ENCODE peak calls at places on chromosome 18, in nine cellular contexts. Q is prostate gland, B is left lung, L is WERI-Rb-1, N is psoas muscle, M is esophagus muscularis mucosa, D is K562, A is PC-3, X is left ventricle myocardium inferior. G is an unnamed sample.

GRCh38 chr18:576924-577323 is 3.3 kb upstream of the CETN1 start:
- DNase-seq in L (no peak), D (no peak), M (no peak), B (no peak), N (no peak), A (no peak), X (no peak), Q (no peak), G (no peak)

GRCh38 chr18:46636040-46636630 is 20.9 kb downstream of the LOXHD1 start:
- DNase-seq in N (no peak), D (no peak), L (no peak), B (no peak), X (no peak), A (no peak), Q (no peak), M (no peak), G (no peak)

GRCh38 chr18:2173464-2173863 is 397.8 kb downstream of the METTL4 start:
- DNase-seq in L (no peak), D (no peak), X (peak), A (peak), Q (no peak), B (no peak), N (no peak), M (no peak), G (no peak)

GRCh38 chr18:61435064-61435652 is 101.9 kb downstream of the CDH20 start:
- DNase-seq in A (peak), M (no peak), Q (no peak), L (peak), N (no peak), X (no peak), B (no peak), D (peak), G (no peak)

GRCh38 chr18:61025596-61025995 is 307.6 kb upstream of the CDH20 start:
- DNase-seq in X (no peak), L (no peak), Q (no peak), N (no peak), M (no peak), A (no peak), B (no peak), D (no peak), G (no peak)

GRCh38 chr18:53795061-53795460 is 429.4 kb downstream of the MBD2 start:
- DNase-seq in M (no peak), N (no peak), X (no peak), Q (no peak), B (no peak), A (no peak), L (no peak), D (no peak), G (no peak)

GRCh38 chr18:23330423-23330822 is 122.7 kb upstream of the RIOK3 start:
- DNase-seq in M (no peak), N (no peak), D (no peak), X (no peak), B (no peak), Q (no peak), A (no peak), L (no peak), G (no peak)

GRCh38 chr18:74040459-74041332 is 106.9 kb downstream of the FBXO15 start:
- DNase-seq in L (peak), B (peak), M (no peak), A (peak), N (no peak), X (no peak), D (peak), Q (no peak), G (no peak)

GRCh38 chr18:38006541-38006940 is 440.9 kb upstream of the CELF4 start:
- DNase-seq in B (no peak), L (no peak), A (no peak), X (no peak), Q (no peak), M (no peak), N (no peak), D (no peak), G (no peak)

GRCh38 chr18:69580107-69580506 is 179.4 kb downstream of the DOK6 start:
- DNase-seq in Q (no peak), N (no peak), M (no peak), B (no peak), A (no peak), X (no peak), D (no peak), L (no peak), G (no peak)

GRCh38 chr18:5967666-5968065 is 72.3 kb upstream of the TMEM200C start:
- DNase-seq in M (no peak), B (no peak), Q (no peak), X (no peak), A (no peak), L (no peak), D (no peak), N (no peak), G (no peak)

GRCh38 chr18:77055429-77056310 is 76.9 kb downstream of the MBP start:
- DNase-seq in D (no peak), Q (no peak), X (no peak), A (no peak), L (no peak), N (no peak), B (peak), M (no peak), G (peak)

GRCh38 chr18:76494181-76494540 is 881 bp downstream of the ZNF516 start:
- DNase-seq in N (peak), D (no peak), X (no peak), L (peak), A (no peak), B (no peak), M (no peak), Q (no peak), G (no peak)

GRCh38 chr18:71209944-71210343 is 921.1 kb downstream of the SOCS6 start:
- DNase-seq in N (no peak), D (no peak), A (peak), L (no peak), M (no peak), X (no peak), Q (no peak), B (no peak), G (no peak)

GRCh38 chr18:47260138-47260923 is 8.9 kb upstream of the SKOR2 start:
- DNase-seq in B (peak), D (peak), A (peak), X (peak), L (peak), M (no peak), N (no peak), Q (peak), G (no peak)

GRCh38 chr18:22470141-22470510 is 52.4 kb upstream of the CTAGE1 start:
- DNase-seq in B (no peak), L (no peak), Q (no peak), D (no peak), N (no peak), X (no peak), A (no peak), M (no peak), G (no peak)

GRCh38 chr18:80252136-80252535 is 4.8 kb upstream of the PARD6G start:
- DNase-seq in D (no peak), A (peak), Q (no peak), N (no peak), M (no peak), L (no peak), B (no peak), X (no peak), G (no peak)

GRCh38 chr18:46335551-46336059 is 231.4 kb downstream of the HAUS1 start:
- DNase-seq in N (peak), A (no peak), X (peak), L (peak), M (no peak), D (no peak), B (no peak), Q (no peak), G (no peak)

GRCh38 chr18:23967321-23968089 is 47.0 kb upstream of the TTC39C start:
- DNase-seq in B (no peak), N (no peak), D (no peak), Q (no peak), A (no peak), M (peak), L (no peak), X (no peak), G (no peak)

GRCh38 chr18:7666195-7666776 is 99.2 kb downstream of the PTPRM start:
- DNase-seq in Q (no peak), B (no peak), M (no peak), D (no peak), L (no peak), N (no peak), X (no peak), A (no peak), G (no peak)

GRCh38 chr18:80108122-80108536 is 933 bp upstream of the ADNP2 start:
- DNase-seq in X (no peak), A (no peak), B (no peak), N (no peak), D (no peak), L (no peak), Q (no peak), M (peak), G (no peak)

GRCh38 chr18:37501136-37501535 is 64.5 kb downstream of the CELF4 start:
- DNase-seq in D (no peak), B (no peak), Q (no peak), X (no peak), A (no peak), N (no peak), M (no peak), L (no peak), G (no peak)

GRCh38 chr18:73544032-73544431 is 603.6 kb downstream of the FBXO15 start:
- DNase-seq in D (no peak), M (no peak), X (no peak), Q (no peak), B (no peak), A (no peak), L (no peak), N (no peak), G (no peak)

GRCh38 chr18:54777989-54778388 is 50.3 kb upstream of the RAB27B start:
- DNase-seq in L (no peak), M (no peak), B (no peak), A (peak), D (no peak), Q (no peak), N (no peak), X (no peak), G (no peak)

GRCh38 chr18:6382968-6383367 is 31.7 kb downstream of the L3MBTL4 start:
- DNase-seq in D (no peak), Q (no peak), L (no peak), X (no peak), N (no peak), B (peak), A (no peak), M (no peak), G (no peak)

GRCh38 chr18:1253825-1254224 is 349.2 kb downstream of the ADCYAP1 start:
- DNase-seq in N (no peak), B (no peak), X (no peak), M (no peak), D (no peak), L (no peak), A (peak), Q (peak), G (no peak)

GRCh38 chr18:74271656-74272055 is 20.1 kb downstream of the CYB5A start:
- DNase-seq in D (no peak), Q (no peak), A (peak), X (no peak), L (no peak), N (no peak), M (no peak), B (no peak), G (no peak)

GRCh38 chr18:74082476-74083070 is 65.1 kb downstream of the FBXO15 start:
- DNase-seq in B (peak), D (no peak), A (peak), L (peak), M (no peak), N (no peak), Q (no peak), X (peak), G (no peak)

GRCh38 chr18:76518543-76519155 is 23.6 kb upstream of the ZNF516 start:
- DNase-seq in Q (no peak), B (no peak), M (no peak), L (no peak), N (peak), D (no peak), A (no peak), X (peak), G (peak)

GRCh38 chr18:11749305-11749704 is 60.2 kb downstream of the GNAL start:
- DNase-seq in N (no peak), M (no peak), X (no peak), A (no peak), Q (no peak), D (no peak), L (no peak), B (no peak), G (no peak)

GRCh38 chr18:77015176-77015575 is 117.4 kb downstream of the MBP start:
- DNase-seq in X (no peak), B (no peak), N (no peak), M (no peak), Q (no peak), D (no peak), A (no peak), L (no peak), G (no peak)

GRCh38 chr18:54296017-54296416 is 26.7 kb downstream of the POLI start:
- DNase-seq in N (no peak), A (peak), L (no peak), B (no peak), X (no peak), M (no peak), Q (no peak), D (no peak), G (no peak)

GRCh38 chr18:22322251-22322691 is 95.4 kb downstream of the CTAGE1 start:
- DNase-seq in M (no peak), X (peak), B (no peak), D (no peak), N (no peak), L (no peak), A (no peak), Q (no peak), G (peak)

GRCh38 chr18:10378688-10379465 is 75.6 kb upstream of the APCDD1 start:
- DNase-seq in M (no peak), L (no peak), Q (no peak), A (no peak), N (no peak), D (no peak), B (no peak), X (no peak), G (no peak)

GRCh38 chr18:54388203-54389142 is 30.8 kb downstream of the C18orf54 start:
- DNase-seq in A (peak), B (peak), M (no peak), Q (no peak), L (no peak), D (peak), N (no peak), X (no peak), G (no peak)

GRCh38 chr18:25077933-25078707 is 273.8 kb downstream of the ZNF521 start:
- DNase-seq in N (no peak), L (no peak), A (no peak), X (no peak), Q (no peak), B (no peak), D (no peak), M (no peak), G (no peak)
- H3K27ac ChIP-seq in N (no peak), L (no peak), A (no peak), X (no peak), Q (no peak), B (no peak), D (no peak), M (no peak), G (no peak)

DNA sequence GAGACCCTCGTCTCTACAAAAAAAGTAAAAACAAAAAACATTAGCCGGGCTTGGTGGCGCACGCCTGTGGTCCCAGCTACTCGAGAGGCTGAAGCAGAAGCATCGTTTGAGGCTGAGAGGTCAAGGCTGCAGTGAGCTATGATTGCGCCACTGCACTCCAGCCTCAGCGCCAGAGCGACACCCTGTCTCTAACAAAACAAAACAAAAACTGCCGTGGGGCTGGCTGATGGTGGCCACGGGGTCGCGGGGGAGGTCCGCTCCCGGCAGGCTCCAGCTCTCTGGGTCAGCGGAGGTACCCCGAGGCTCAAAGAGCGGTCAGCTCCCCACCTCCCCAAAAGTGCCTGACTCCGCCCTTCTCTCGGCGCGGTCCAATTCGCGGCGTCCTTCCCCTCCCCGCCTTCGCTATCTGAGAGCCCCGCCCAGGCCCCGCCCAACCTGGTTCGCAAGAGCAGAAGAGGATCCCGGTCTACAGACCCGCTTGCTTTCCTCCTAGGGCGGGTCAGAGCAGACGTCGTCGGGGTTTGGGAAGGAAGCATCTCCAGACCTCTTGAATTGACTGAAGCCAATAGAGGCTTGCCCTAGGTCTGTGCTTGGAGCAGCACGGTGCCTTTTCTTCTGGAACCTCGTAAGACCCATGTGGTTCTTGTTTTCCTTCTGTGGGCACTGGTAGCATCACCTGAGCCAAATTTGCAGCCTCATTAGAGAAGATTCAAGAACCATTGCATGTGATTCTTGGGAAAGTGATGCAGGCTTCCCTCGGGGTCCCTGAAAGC is 7.8 kb downstream of the RAX start:
- DNase-seq in D (peak), A (no peak), N (no peak), B (no peak), L (peak), X (no peak), M (no peak), Q (no peak), G (no peak)
- H3K4me3 ChIP-seq in D (peak), A (no peak), N (peak), B (peak), L (peak), X (peak), M (peak), Q (no peak), G (peak)

GRCh38 chr18:48517048-48517447 is 21.8 kb upstream of the CTIF start:
- DNase-seq in B (no peak), Q (no peak), X (no peak), N (no peak), D (peak), A (no peak), M (no peak), L (no peak), G (no peak)
- TF ChIP-seq CTCF in B (no peak), Q (no peak), X (no peak), N (no peak), D (no peak), A (no peak), M (no peak), L (no peak), G (no peak)

DNA sequence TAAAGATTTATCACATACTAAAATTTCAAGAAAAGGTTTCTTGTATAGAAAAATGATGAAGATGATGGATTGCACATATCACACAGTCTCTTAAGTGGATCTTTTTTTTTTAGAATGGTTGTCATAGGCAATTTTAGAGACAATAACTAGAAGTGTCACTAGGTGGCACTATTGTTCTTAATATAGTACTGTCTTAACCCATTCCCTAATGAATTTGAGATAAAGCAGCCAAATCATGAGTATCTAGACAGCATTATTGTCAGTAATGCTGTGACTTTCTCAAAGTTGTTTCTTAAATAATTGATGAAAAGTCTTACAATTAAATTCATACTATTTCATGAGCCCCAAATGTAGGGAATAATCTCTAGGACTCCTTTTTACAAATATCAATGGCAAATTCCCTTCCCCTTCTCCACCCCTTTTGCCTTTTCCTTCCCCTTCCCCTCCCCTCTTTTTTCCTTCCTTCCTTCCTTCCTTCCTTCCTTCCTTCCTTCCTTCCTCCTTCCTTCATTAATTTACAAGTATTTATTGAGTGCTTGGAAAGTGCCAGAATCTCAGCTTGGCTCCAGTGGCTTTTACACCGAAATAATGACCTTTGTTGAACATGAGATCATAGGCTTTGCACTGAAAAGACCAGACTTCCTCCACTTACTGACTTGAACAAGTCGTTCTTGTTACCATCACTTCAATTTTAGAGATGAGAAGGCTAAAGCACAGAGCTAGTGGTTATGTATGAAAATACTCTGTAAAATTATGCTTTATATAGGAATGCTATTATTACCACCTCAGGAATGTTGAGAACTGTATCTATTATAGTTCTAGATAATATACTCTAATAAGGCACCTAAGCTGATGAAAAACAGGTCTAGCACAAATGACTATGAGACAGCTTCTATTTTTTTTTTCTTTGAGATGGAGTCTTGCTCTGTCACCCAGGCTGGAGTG is 19.8 kb downstream of the MYL12B start:
- DNase-seq in B (no peak), Q (peak), A (peak), D (peak), X (no peak), L (no peak), N (no peak), M (no peak), G (no peak)
- H3K27ac ChIP-seq in B (no peak), Q (peak), A (no peak), D (no peak), X (peak), L (no peak), N (no peak), M (peak), G (no peak)

DNA sequence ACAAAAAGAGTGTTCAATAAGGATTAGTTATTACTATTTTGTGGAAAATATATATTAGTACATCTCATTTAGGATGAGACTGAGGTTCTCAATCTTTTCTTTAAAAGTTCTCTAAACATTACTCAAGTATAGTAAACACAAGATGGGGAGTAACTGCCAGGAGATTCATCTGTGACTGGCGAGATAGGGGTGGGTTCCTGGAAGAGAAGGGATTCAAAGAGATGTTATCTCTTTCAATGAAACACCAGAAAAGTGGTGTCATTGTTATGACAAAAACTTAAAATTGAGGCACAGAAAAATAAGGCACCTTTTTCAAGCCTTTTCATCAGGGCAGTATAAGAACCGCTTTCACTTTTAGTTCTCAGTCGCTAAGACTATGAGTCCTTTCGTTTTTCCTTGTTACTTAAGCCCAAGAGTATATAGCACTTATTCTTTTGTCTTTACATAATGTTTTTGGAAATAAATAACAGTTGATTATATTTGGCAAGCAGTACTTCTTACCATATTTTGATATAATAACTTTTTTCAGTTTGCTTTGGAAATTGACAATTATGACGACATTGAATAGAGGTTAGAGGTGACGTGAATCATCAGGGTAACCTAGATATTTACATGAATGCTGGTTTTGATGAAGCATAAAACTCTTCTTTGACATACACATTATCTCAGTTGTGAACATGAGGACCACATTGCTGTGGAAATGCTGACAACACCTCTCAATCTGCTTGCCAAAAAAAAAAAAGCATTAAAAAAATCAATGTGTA is 393.9 kb upstream of the TCF4 start:
- DNase-seq in B (no peak), L (no peak), A (no peak), D (peak), Q (no peak), N (no peak), M (no peak), X (no peak), G (no peak)
- H3K4me3 ChIP-seq in B (no peak), L (no peak), A (no peak), D (peak), Q (no peak), N (no peak), M (no peak), X (peak), G (no peak)